ENCODE peak calls at places on chromosomes 5 and 9, in seven cellular contexts. E is NCI-H1694 treated with DMSO at 0.1 percent for 48 hours, T is stromal cell of bone marrow, X is left lobe of liver, W is H9, D is WTC11, B is memory B cell. O is an unnamed sample.

GRCh38 chr9:74736635-74737034 is 151.1 kb downstream of the TRPM6 start:
- DNase-seq in E (no peak), T (no peak), X (no peak), W (no peak), D (no peak), B (no peak), O (no peak)

GRCh38 chr9:1804128-1804865 is 210.8 kb upstream of the SMARCA2 start:
- DNase-seq in E (no peak), T (no peak), X (no peak), W (no peak), D (no peak), B (no peak), O (no peak)

GRCh38 chr9:14096182-14096922 is 217.6 kb downstream of the NFIB start:
- DNase-seq in E (no peak), T (no peak), X (no peak), W (no peak), D (no peak), B (no peak), O (no peak)

GRCh38 chr5:116573617-116574431 is 799 bp downstream of the SEMA6A start:
- DNase-seq in E (no peak), T (no peak), X (peak), W (no peak), D (peak), B (no peak), O (peak)

GRCh38 chr5:139523635-139524445 is 37.3 kb upstream of the UBE2D2 start:
- DNase-seq in E (no peak), T (no peak), X (no peak), W (peak), D (peak), B (no peak), O (no peak)

GRCh38 chr5:14663734-14664269 is 716 bp upstream of the OTULIN start:
- DNase-seq in E (peak), T (no peak), X (no peak), W (no peak), D (no peak), B (no peak), O (no peak)

GRCh38 chr9:70111042-70111602 is 67.5 kb downstream of the MAMDC2 start:
- DNase-seq in E (peak), T (no peak), X (peak), W (peak), D (peak), B (peak), O (peak)

GRCh38 chr5:19229210-19229835 is 758.7 kb downstream of the CDH18 start:
- DNase-seq in E (peak), T (no peak), X (no peak), W (no peak), D (no peak), B (no peak), O (no peak)

GRCh38 chr5:68279960-68280359 is 64.4 kb downstream of the PIK3R1 start:
- DNase-seq in E (no peak), T (no peak), X (no peak), W (no peak), D (no peak), B (no peak), O (no peak)